ENCODE peak calls at places on chromosomes 5 and 9, in five cellular contexts. H, V, P, B and C are unnamed samples.

GRCh38 chr5:45062044-45062443 is 253.3 kb downstream of the MRPS30 start:
- DNase-seq in B (no peak), H (no peak), P (no peak), V (no peak), C (no peak)

GRCh38 chr9:127114606-127115005 is 7.8 kb downstream of the ANGPTL2 start:
- DNase-seq in B (no peak), V (no peak), H (no peak), P (no peak), C (no peak)

GRCh38 chr9:88809371-88809770 is 181.9 kb upstream of the S1PR3 start:
- DNase-seq in V (no peak), P (no peak), B (peak), H (no peak), C (no peak)

GRCh38 chr5:111227805-111228204 is 3.6 kb downstream of the CAMK4 start:
- DNase-seq in P (no peak), B (no peak), V (no peak), H (no peak), C (peak)

GRCh38 chr9:120689860-120690259 is 24.4 kb downstream of the MEGF9 start:
- DNase-seq in P (no peak), B (no peak), V (no peak), H (no peak), C (no peak)

GRCh38 chr5:129406440-129406839 is 53.7 kb upstream of the ADAMTS19 start:
- DNase-seq in P (no peak), H (no peak), V (no peak), B (no peak), C (no peak)

GRCh38 chr5:65883461-65883860 is 42.9 kb upstream of the ERBIN start:
- DNase-seq in V (no peak), H (no peak), P (no peak), B (no peak), C (no peak)

GRCh38 chr5:30960041-30960440 is 233.4 kb upstream of the CDH6 start:
- DNase-seq in V (no peak), H (no peak), P (no peak), B (no peak), C (no peak)

GRCh38 chr9:96232539-96233241 is 69.3 kb downstream of the HSD17B3 start:
- DNase-seq in P (peak), B (peak), V (no peak), H (peak), C (no peak)

GRCh38 chr9:100472725-100473261 is at the start of gene TMEFF1:
- DNase-seq in V (no peak), P (peak), H (peak), B (peak), C (peak)

GRCh38 chr9:100474082-100474949 is 1.4 kb downstream of the TMEFF1 start:
- DNase-seq in B (no peak), P (peak), H (no peak), V (no peak), C (no peak)

GRCh38 chr9:100474950-100475276 is 2.0 kb downstream of the TMEFF1 start:
- DNase-seq in V (no peak), H (no peak), B (no peak), P (no peak), C (no peak)

GRCh38 chr9:100472268-100472667 is 681 bp upstream of the TMEFF1 start:
- DNase-seq in H (no peak), B (no peak), V (no peak), P (no peak), C (no peak)

GRCh38 chr9:100473271-100474081 is 527 bp downstream of the TMEFF1 start:
- DNase-seq in B (peak), V (no peak), H (peak), P (peak), C (peak)
- H3K27ac ChIP-seq in B (no peak), V (no peak), H (peak), P (no peak), C (no peak)

GRCh38 chr5:22709743-22710142 is 143.4 kb downstream of the CDH12 start:
- DNase-seq in V (no peak), P (no peak), B (no peak), H (no peak), C (no peak)
- H3K27ac ChIP-seq in V (no peak), P (no peak), B (no peak), H (no peak), C (no peak)

GRCh38 chr9:93126151-93126781 is 7.8 kb downstream of the NINJ1 start:
- DNase-seq in H (no peak), V (peak), P (no peak), B (peak), C (peak)
- H3K27ac ChIP-seq in H (no peak), V (peak), P (no peak), B (peak), C (no peak)

DNA sequence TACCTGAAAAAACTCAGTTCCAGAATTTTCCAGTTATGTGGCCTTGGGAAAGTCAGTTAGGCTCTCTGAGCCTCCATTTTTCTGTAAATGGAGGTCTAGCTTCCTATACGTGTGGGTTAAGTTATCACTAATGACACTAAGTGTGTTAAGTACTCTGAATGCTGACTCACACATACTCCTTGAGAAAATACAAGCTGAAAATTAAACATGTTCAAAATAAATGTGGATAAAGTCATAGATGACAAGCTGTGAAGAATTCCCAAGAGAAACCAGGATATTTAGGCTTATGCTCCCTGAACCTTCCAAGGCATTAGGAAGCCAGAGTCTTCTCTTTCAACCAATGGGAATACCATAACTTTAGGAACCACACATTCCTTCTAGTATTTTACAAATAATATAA is 58.2 kb downstream of the ABCA1 start:
- DNase-seq in P (no peak), B (no peak), H (no peak), V (no peak), C (no peak)
- H3K27ac ChIP-seq in P (peak), B (peak), H (peak), V (peak), C (no peak)